ENCODE peak calls at places on chromosomes 7 and 10, in ten cellular contexts. One of them, this sample, is unnamed.

GRCh38 chr10:124125305-124126116 is 32.1 kb upstream of the CHST15 start:
- DNase-seq in fibroblast of lung: peak
- DNase-seq in ureter: no peak
- DNase-seq in SK-N-DZ: peak
- DNase-seq in ELF-1: no peak
- DNase-seq in stimulated activated CD4-positive, alpha-beta T cell treated with anti-CD3 and anti-CD28 coated beads, Interleukin-15, amount 100 ng/mL, for 1 hour: no peak
- DNase-seq in uterus: no peak
- DNase-seq in anterior cingulate cortex: no peak
- DNase-seq in posterior cingulate gyrus: no peak
- DNase-seq in brain microvascular endothelial cell: no peak
- DNase-seq in this sample: no peak

GRCh38 chr7:19400771-19401254 is 255.6 kb upstream of the FERD3L start:
- DNase-seq in fibroblast of lung: no peak
- DNase-seq in ureter: no peak
- DNase-seq in SK-N-DZ: no peak
- DNase-seq in ELF-1: no peak
- DNase-seq in stimulated activated CD4-positive, alpha-beta T cell treated with anti-CD3 and anti-CD28 coated beads, Interleukin-15, amount 100 ng/mL, for 1 hour: no peak
- DNase-seq in uterus: no peak
- DNase-seq in anterior cingulate cortex: no peak
- DNase-seq in posterior cingulate gyrus: no peak
- DNase-seq in brain microvascular endothelial cell: no peak
- DNase-seq in this sample: no peak

GRCh38 chr10:70920519-70920918 is 32.2 kb upstream of the PCBD1 start:
- DNase-seq in fibroblast of lung: no peak
- DNase-seq in ureter: peak
- DNase-seq in SK-N-DZ: no peak
- DNase-seq in ELF-1: no peak
- DNase-seq in stimulated activated CD4-positive, alpha-beta T cell treated with anti-CD3 and anti-CD28 coated beads, Interleukin-15, amount 100 ng/mL, for 1 hour: no peak
- DNase-seq in uterus: no peak
- DNase-seq in anterior cingulate cortex: no peak
- DNase-seq in posterior cingulate gyrus: no peak
- DNase-seq in brain microvascular endothelial cell: no peak
- DNase-seq in this sample: no peak

GRCh38 chr10:75405201-75406143 is 3.9 kb upstream of the ZNF503 start:
- DNase-seq in fibroblast of lung: peak
- DNase-seq in ureter: no peak
- DNase-seq in SK-N-DZ: peak
- DNase-seq in ELF-1: peak
- DNase-seq in stimulated activated CD4-positive, alpha-beta T cell treated with anti-CD3 and anti-CD28 coated beads, Interleukin-15, amount 100 ng/mL, for 1 hour: no peak
- DNase-seq in uterus: peak
- DNase-seq in anterior cingulate cortex: no peak
- DNase-seq in posterior cingulate gyrus: no peak
- DNase-seq in brain microvascular endothelial cell: no peak
- DNase-seq in this sample: no peak

GRCh38 chr10:123995082-123995460 is 98.3 kb downstream of the CHST15 start:
- DNase-seq in fibroblast of lung: no peak
- DNase-seq in ureter: no peak
- DNase-seq in SK-N-DZ: no peak
- DNase-seq in ELF-1: no peak
- DNase-seq in stimulated activated CD4-positive, alpha-beta T cell treated with anti-CD3 and anti-CD28 coated beads, Interleukin-15, amount 100 ng/mL, for 1 hour: no peak
- DNase-seq in uterus: no peak
- DNase-seq in anterior cingulate cortex: no peak
- DNase-seq in posterior cingulate gyrus: no peak
- DNase-seq in brain microvascular endothelial cell: peak
- DNase-seq in this sample: peak

GRCh38 chr7:147261693-147262092 is 1145.1 kb downstream of the CNTNAP2 start:
- DNase-seq in fibroblast of lung: no peak
- DNase-seq in ureter: no peak
- DNase-seq in SK-N-DZ: no peak
- DNase-seq in ELF-1: no peak
- DNase-seq in stimulated activated CD4-positive, alpha-beta T cell treated with anti-CD3 and anti-CD28 coated beads, Interleukin-15, amount 100 ng/mL, for 1 hour: no peak
- DNase-seq in uterus: no peak
- DNase-seq in anterior cingulate cortex: no peak
- DNase-seq in posterior cingulate gyrus: no peak
- DNase-seq in brain microvascular endothelial cell: no peak
- DNase-seq in this sample: no peak

GRCh38 chr7:2031496-2031895 is 201.2 kb downstream of the MAD1L1 start:
- DNase-seq in fibroblast of lung: no peak
- DNase-seq in ureter: no peak
- DNase-seq in SK-N-DZ: no peak
- DNase-seq in ELF-1: no peak
- DNase-seq in stimulated activated CD4-positive, alpha-beta T cell treated with anti-CD3 and anti-CD28 coated beads, Interleukin-15, amount 100 ng/mL, for 1 hour: no peak
- DNase-seq in uterus: no peak
- DNase-seq in anterior cingulate cortex: no peak
- DNase-seq in posterior cingulate gyrus: peak
- DNase-seq in brain microvascular endothelial cell: no peak
- DNase-seq in this sample: no peak

GRCh38 chr10:22723343-22723779 is 9.0 kb upstream of the PIP4K2A start:
- DNase-seq in fibroblast of lung: no peak
- DNase-seq in ureter: no peak
- DNase-seq in SK-N-DZ: no peak
- DNase-seq in ELF-1: no peak
- DNase-seq in stimulated activated CD4-positive, alpha-beta T cell treated with anti-CD3 and anti-CD28 coated beads, Interleukin-15, amount 100 ng/mL, for 1 hour: no peak
- DNase-seq in uterus: no peak
- DNase-seq in anterior cingulate cortex: no peak
- DNase-seq in posterior cingulate gyrus: no peak
- DNase-seq in brain microvascular endothelial cell: no peak
- DNase-seq in this sample: no peak

GRCh38 chr7:151291206-151291605 is 42.7 kb upstream of the SMARCD3 start:
- DNase-seq in fibroblast of lung: no peak
- DNase-seq in ureter: no peak
- DNase-seq in SK-N-DZ: no peak
- DNase-seq in ELF-1: no peak
- DNase-seq in stimulated activated CD4-positive, alpha-beta T cell treated with anti-CD3 and anti-CD28 coated beads, Interleukin-15, amount 100 ng/mL, for 1 hour: no peak
- DNase-seq in uterus: no peak
- DNase-seq in anterior cingulate cortex: no peak
- DNase-seq in posterior cingulate gyrus: no peak
- DNase-seq in brain microvascular endothelial cell: no peak
- DNase-seq in this sample: no peak

GRCh38 chr7:80039255-80039884 is 95.3 kb upstream of the GNAI1 start:
- DNase-seq in fibroblast of lung: no peak
- DNase-seq in ureter: no peak
- DNase-seq in SK-N-DZ: no peak
- DNase-seq in ELF-1: no peak
- DNase-seq in stimulated activated CD4-positive, alpha-beta T cell treated with anti-CD3 and anti-CD28 coated beads, Interleukin-15, amount 100 ng/mL, for 1 hour: no peak
- DNase-seq in uterus: no peak
- DNase-seq in anterior cingulate cortex: no peak
- DNase-seq in posterior cingulate gyrus: no peak
- DNase-seq in brain microvascular endothelial cell: peak
- DNase-seq in this sample: no peak

GRCh38 chr7:157097569-157097968 is 41.2 kb upstream of the UBE3C start:
- DNase-seq in fibroblast of lung: no peak
- DNase-seq in ureter: no peak
- DNase-seq in SK-N-DZ: no peak
- DNase-seq in ELF-1: no peak
- DNase-seq in stimulated activated CD4-positive, alpha-beta T cell treated with anti-CD3 and anti-CD28 coated beads, Interleukin-15, amount 100 ng/mL, for 1 hour: no peak
- DNase-seq in uterus: no peak
- DNase-seq in anterior cingulate cortex: no peak
- DNase-seq in posterior cingulate gyrus: no peak
- DNase-seq in brain microvascular endothelial cell: no peak
- DNase-seq in this sample: no peak

GRCh38 chr10:63887026-63887589 is 365.9 kb downstream of the REEP3 start:
- DNase-seq in fibroblast of lung: no peak
- DNase-seq in ureter: no peak
- DNase-seq in SK-N-DZ: no peak
- DNase-seq in ELF-1: peak
- DNase-seq in stimulated activated CD4-positive, alpha-beta T cell treated with anti-CD3 and anti-CD28 coated beads, Interleukin-15, amount 100 ng/mL, for 1 hour: no peak
- DNase-seq in uterus: no peak
- DNase-seq in anterior cingulate cortex: no peak
- DNase-seq in posterior cingulate gyrus: no peak
- DNase-seq in brain microvascular endothelial cell: no peak
- DNase-seq in this sample: no peak